ENCODE peak calls at places on chromosomes 13 and 19, in four cellular contexts. A, Q, B and K are unnamed samples.

GRCh38 chr19:17473041-17473440 is 2.7 kb downstream of the SLC27A1 start:
- DNase-seq in B (peak), Q (no peak), A (peak), K (no peak)

GRCh38 chr13:76943646-76944045 is 4.7 kb upstream of the ACOD1 start:
- DNase-seq in B (no peak), Q (no peak), A (no peak), K (no peak)

GRCh38 chr13:37752156-37752555 is 117.4 kb downstream of the TRPC4 start:
- DNase-seq in B (no peak), A (no peak), Q (no peak), K (no peak)

GRCh38 chr19:5947435-5947834 is 30.5 kb downstream of the RANBP3 start:
- DNase-seq in B (no peak), Q (no peak), A (no peak), K (peak)

GRCh38 chr19:39174142-39174541 is 22.6 kb upstream of the NCCRP1 start:
- DNase-seq in B (no peak), A (no peak), Q (no peak), K (no peak)

GRCh38 chr19:54172764-54173699 is at the start of gene TMC4:
- DNase-seq in Q (no peak), A (no peak), B (no peak), K (no peak)

GRCh38 chr13:106569233-106570095 is 1.5 kb upstream of the ARGLU1 start:
- DNase-seq in Q (no peak), A (no peak), B (no peak), K (no peak)

GRCh38 chr13:61777281-61777680 is 361.6 kb upstream of the PCDH20 start:
- DNase-seq in B (no peak), A (no peak), Q (no peak), K (no peak)

GRCh38 chr13:25204843-25205242 is 32.8 kb upstream of the AMER2 start:
- DNase-seq in Q (no peak), A (no peak), B (no peak), K (no peak)

GRCh38 chr19:38229585-38230073 is 5.6 kb upstream of the DPF1 start:
- DNase-seq in B (peak), A (peak), Q (peak), K (peak)

GRCh38 chr19:639251-640155 is at the start of gene FGF22:
- DNase-seq in B (peak), Q (peak), A (peak), K (peak)

GRCh38 chr13:109700176-109700575 is 86.2 kb downstream of the IRS2 start:
- DNase-seq in B (peak), Q (no peak), A (no peak), K (peak)

GRCh38 chr13:43388282-43389034 is 365.1 kb downstream of the DNAJC15 start:
- DNase-seq in B (no peak), A (no peak), Q (no peak), K (no peak)

GRCh38 chr19:44808463-44809371 is at the start of gene BCAM:
- DNase-seq in A (no peak), Q (peak), B (peak), K (peak)

GRCh38 chr13:61880576-61881283 is 465.1 kb upstream of the PCDH20 start:
- DNase-seq in B (peak), A (peak), Q (no peak), K (peak)

GRCh38 chr19:53994811-53995210 is 3.4 kb downstream of the CACNG6 start:
- DNase-seq in A (no peak), Q (no peak), B (no peak), K (no peak)

GRCh38 chr13:111166882-111167281 is 51.8 kb downstream of the ARHGEF7 start:
- DNase-seq in A (peak), Q (no peak), B (no peak), K (no peak)

GRCh38 chr19:40378509-40378908 is 11.5 kb downstream of the HIPK4 start:
- DNase-seq in Q (no peak), A (no peak), B (no peak), K (no peak)

GRCh38 chr19:46601318-46602224 is at the start of gene CALM3:
- DNase-seq in A (peak), B (no peak), Q (peak), K (peak)

GRCh38 chr13:108787709-108788394 is 158.4 kb downstream of the MYO16 start:
- DNase-seq in Q (no peak), A (no peak), B (no peak), K (no peak)

GRCh38 chr13:97719759-97720158 is 233.7 kb upstream of the IPO5 start:
- DNase-seq in Q (no peak), B (no peak), A (no peak), K (no peak)